ENCODE peak calls at places on chromosomes 13 and 19, in four cellular contexts. G, P, I and T are unnamed samples.

GRCh38 chr19:46115396-46116109 is 8.9 kb downstream of the IGFL3 start:
- DNase-seq in G (peak), I (peak), P (no peak), T (peak)

GRCh38 chr13:71874490-71874889 is 7.5 kb upstream of the DACH1 start:
- DNase-seq in I (no peak), G (no peak), P (no peak), T (no peak)

GRCh38 chr19:41657157-41657556 is 30.3 kb upstream of the CEACAM4 start:
- DNase-seq in G (no peak), I (no peak), P (no peak), T (peak)

GRCh38 chr13:112056739-112057433 is 10.1 kb upstream of the SOX1 start:
- DNase-seq in G (no peak), P (no peak), I (peak), T (no peak)

GRCh38 chr19:45446295-45446694 is 21.5 kb upstream of the FOSB start:
- DNase-seq in P (no peak), I (peak), G (no peak), T (peak)

GRCh38 chr19:45902651-45903625 is 525 bp upstream of the MYPOP start:
- DNase-seq in I (peak), P (peak), G (peak), T (peak)

GRCh38 chr19:10126213-10126639 is 6.5 kb upstream of the EIF3G start:
- DNase-seq in I (no peak), G (no peak), P (no peak), T (no peak)

GRCh38 chr13:77918391-77919261 is at the start of gene EDNRB:
- DNase-seq in G (no peak), P (peak), I (no peak), T (peak)

GRCh38 chr13:111006508-111007031 is 91.7 kb upstream of the ANKRD10 start:
- DNase-seq in I (no peak), G (peak), P (peak), T (no peak)

GRCh38 chr19:12731337-12731736 is 3.1 kb downstream of the TRIR start:
- DNase-seq in P (no peak), G (no peak), I (no peak), T (no peak)

GRCh38 chr13:96817336-96817941 is 176.8 kb downstream of the OXGR1 start:
- DNase-seq in G (no peak), P (no peak), I (no peak), T (no peak)

GRCh38 chr13:41065098-41065497 is 3.8 kb downstream of the WBP4 start:
- DNase-seq in I (no peak), G (peak), P (no peak), T (no peak)

GRCh38 chr13:52921194-52921593 is 72.8 kb upstream of the PCDH8 start:
- DNase-seq in I (peak), P (no peak), G (no peak), T (no peak)

GRCh38 chr13:70959376-70959775 is 851.1 kb upstream of the KLHL1 start:
- DNase-seq in I (no peak), P (no peak), G (no peak), T (no peak)

GRCh38 chr19:50300814-50301606 is 28.2 kb downstream of the KCNC3 start:
- DNase-seq in I (no peak), G (peak), P (no peak), T (peak)

DNA sequence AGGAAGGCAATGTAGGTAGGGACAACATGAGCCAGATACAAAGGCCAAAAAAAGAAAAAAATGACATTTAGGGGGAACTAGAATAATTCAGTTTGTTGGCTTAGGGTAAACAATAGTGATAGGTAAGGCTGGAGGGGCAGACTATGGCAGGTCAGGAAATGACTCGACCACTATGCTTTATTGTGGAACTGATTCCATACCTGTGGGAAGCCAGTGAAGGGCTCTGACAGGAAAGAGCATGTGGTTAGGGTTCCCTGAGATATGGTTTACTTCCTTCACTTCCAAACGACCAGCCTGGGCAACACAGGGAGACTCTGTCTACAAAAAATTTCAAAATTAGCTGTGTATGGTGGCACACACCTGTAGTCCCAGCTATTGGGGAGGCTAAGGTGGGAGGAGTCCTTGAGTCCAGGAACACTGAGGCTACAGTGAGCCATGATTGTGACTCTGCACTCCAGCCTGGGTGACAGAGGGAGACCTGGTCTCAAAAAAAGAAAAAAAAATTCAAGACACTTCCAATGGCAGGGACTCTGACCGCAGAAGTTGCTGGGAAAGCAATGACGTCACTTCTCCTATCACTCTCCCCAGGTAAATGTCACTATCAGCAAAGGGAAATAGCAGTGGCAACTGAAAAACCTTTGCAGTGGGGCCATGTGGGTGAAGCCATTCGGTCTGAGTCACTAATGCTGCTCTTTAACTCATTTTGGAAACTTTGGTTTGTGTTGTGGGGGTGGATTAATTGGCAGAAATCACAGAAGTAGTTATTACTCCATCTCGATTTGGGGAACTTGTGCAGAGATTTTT is 192.8 kb upstream of the TSC22D1 start:
- DNase-seq in I (peak), P (no peak), G (no peak), T (peak)
- TF ChIP-seq CTCF in I (no peak), P (no peak), G (no peak), T (no peak)

GRCh38 chr13:23710366-23710765 is 140.2 kb downstream of the TNFRSF19 start:
- DNase-seq in P (no peak), I (no peak), G (no peak), T (no peak)

GRCh38 chr13:23705578-23705977 is 135.4 kb downstream of the TNFRSF19 start:
- DNase-seq in G (no peak), I (no peak), P (no peak), T (no peak)

GRCh38 chr13:23711355-23711754 is 141.1 kb downstream of the TNFRSF19 start:
- DNase-seq in G (no peak), I (no peak), P (no peak), T (no peak)

GRCh38 chr13:23709521-23709920 is 139.3 kb downstream of the TNFRSF19 start:
- DNase-seq in P (no peak), I (no peak), G (peak), T (no peak)

DNA sequence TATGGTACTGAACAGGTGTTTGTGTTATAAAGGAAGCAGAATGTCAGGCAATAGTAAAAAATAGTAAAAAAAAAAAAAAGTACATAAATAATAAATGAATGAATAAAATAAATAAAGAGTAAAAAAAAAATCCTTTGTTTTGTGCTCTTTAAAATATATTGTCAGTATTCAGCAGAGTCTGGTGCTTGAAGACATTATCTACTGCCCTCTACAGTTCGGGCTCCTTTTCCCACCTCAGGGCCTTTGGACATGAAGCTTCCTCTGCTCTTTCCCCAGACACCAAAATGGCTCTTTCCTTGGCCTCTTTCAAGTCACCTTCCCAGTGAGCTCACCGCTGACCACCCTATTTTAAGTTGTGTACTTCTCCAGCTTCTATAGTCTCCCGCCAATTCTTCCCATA is 137.5 kb downstream of the TNFRSF19 start:
- DNase-seq in P (no peak), G (peak), I (no peak), T (peak)
- TF ChIP-seq CTCF in P (no peak), G (peak), I (peak), T (no peak)

DNA sequence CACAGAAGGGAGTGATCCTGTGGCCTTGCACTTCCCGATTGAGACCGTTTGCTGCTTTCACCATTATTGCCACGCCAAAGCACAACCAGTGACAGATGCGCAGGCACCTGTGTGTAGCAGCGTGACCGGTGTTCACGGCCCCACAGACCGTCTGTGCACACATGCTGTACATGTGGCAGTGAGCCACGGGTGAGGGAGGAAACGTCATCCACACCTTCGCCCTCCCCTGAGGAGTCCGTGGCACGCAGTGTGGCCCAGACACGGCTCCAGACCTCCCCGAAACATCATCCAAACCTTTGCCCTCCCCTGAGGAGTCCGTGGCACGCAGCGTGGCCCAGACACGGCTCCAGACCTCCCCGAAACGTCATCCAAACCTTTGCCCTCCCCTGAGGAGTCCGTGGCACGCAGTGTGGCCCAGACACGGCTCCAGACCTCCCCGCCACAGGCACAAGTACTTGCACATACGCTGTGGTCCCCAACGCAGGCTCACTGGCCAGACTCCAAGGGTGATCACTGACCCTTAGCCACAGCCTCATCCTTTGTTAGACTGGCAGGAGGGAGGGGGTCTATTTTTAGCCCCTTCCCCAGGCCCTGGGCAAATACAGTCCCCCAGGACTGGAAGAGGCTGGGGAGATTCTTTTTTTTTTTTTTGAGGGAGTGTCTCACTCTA is 7.9 kb upstream of the SHC2 start:
- DNase-seq in I (no peak), G (no peak), P (no peak), T (no peak)
- TF ChIP-seq CTCF in I (no peak), G (no peak), P (no peak), T (no peak)

GRCh38 chr19:17441241-17442135 is 7.0 kb downstream of the TMEM221 start:
- DNase-seq in G (peak), P (no peak), I (peak), T (peak)
- TF ChIP-seq CTCF in G (peak), P (no peak), I (peak), T (peak)

DNA sequence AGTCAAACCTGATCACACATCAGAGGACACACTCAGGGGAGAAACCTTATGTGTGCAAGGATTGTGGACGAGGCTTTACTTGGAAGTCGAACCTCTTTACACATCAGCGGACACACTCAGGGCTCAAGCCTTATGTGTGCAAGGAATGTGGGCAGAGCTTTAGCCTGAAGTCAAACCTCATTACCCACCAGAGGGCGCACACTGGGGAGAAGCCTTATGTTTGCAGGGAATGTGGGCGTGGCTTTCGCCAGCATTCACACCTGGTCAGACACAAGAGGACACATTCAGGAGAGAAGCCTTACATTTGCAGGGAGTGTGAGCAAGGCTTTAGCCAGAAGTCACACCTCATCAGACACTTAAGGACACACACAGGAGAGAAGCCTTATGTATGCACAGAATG is 8.2 kb upstream of the ZNF527 start:
- DNase-seq in P (no peak), G (no peak), I (no peak), T (peak)
- TF ChIP-seq CTCF in P (no peak), G (peak), I (no peak), T (no peak)

DNA sequence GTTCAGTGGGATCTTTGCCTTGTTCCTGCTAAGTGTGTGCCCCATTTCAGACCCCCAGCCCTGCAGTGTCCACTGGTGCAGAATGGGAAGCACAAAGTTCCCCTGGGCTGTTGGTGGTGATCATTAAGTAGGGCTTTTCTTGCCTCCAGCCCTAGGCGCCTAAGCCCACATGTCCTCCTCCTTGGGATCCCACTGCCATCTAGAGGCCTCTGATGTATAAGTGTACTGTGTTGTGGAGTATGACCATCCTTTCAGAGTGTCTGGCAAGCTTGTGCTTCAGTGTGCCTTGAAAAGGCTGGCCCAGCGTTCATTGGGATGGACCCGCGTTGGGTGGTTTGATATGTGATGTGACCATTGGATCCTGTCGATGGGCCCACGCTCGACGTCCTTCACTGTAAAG is 71.2 kb downstream of the WASF3 start:
- DNase-seq in I (no peak), P (no peak), G (peak), T (no peak)
- TF ChIP-seq CTCF in I (no peak), P (no peak), G (peak), T (no peak)

GRCh38 chr13:85935868-85936467 is 136.7 kb upstream of the SLITRK6 start:
- DNase-seq in I (no peak), G (no peak), P (no peak), T (no peak)
- TF ChIP-seq CTCF in I (no peak), G (no peak), P (no peak), T (no peak)

DNA sequence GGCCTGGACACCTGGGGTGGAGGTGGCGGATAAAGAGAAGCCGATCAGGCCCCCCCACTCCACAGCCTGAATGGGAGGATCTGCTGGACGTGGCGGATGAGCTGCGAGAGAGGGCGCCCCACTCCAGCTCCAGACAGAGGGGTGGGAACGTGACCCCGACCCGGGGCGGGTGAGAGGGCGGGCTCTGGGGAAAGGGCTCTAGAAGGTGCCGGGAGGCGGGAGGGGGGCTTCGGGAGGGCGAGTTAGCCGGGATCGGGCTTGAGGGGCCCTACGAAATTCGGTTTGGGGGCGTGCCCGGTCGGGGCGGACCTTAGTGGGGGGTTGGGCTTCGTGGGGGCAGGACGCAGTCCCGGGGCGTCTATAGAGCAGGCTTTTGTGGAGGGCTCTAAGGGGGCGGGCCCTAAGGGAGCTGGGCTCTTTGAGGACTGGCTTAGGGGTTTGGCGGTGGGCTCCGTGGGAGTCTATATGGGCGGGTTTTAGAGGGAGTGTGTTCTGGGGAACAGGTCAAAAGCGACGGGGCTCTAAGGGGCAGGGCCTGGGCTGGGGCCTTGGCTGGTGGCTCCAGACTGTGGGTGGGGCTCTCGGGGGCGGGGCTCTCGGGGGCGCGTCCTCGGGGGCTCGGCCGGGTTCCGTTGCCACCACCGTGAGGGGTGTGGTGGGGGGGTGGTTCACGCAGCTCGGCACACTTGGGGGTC is 4.1 kb upstream of the NANOS3 start:
- DNase-seq in I (peak), G (no peak), P (no peak), T (peak)
- TF ChIP-seq CTCF in I (peak), G (peak), P (no peak), T (no peak)

DNA sequence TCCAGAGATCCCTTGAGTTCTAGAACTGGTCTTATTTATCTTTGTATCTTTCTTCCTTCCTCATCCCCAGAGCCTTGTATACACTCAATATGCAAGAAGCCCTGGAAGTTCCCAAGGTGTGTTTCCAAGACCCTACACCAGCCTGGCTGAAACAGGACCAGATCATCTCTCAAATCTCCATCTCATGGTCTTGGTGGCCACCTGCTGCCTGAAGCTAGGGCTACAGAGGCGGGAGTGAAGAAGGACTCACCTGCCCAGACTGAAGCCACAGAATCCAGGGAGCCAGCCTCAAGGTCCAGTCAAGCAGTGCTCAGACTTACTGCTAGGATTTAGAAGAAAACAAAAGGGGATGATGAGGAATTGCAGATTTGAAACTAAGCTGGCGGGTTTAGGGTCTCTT is 6.1 kb upstream of the CYSLTR2 start:
- DNase-seq in G (no peak), I (no peak), P (no peak), T (no peak)
- TF ChIP-seq CTCF in G (no peak), I (no peak), P (no peak), T (no peak)

GRCh38 chr19:17326595-17326966 is 8.1 kb downstream of the ANO8 start:
- DNase-seq in I (no peak), G (no peak), P (no peak), T (no peak)

GRCh38 chr19:17328517-17329060 is 6.1 kb downstream of the ANO8 start:
- DNase-seq in P (no peak), G (no peak), I (peak), T (no peak)

GRCh38 chr19:17329061-17329767 is 5.4 kb downstream of the ANO8 start:
- DNase-seq in P (no peak), G (no peak), I (no peak), T (peak)

GRCh38 chr19:17327068-17327653 is 7.5 kb downstream of the ANO8 start:
- DNase-seq in P (no peak), G (no peak), I (peak), T (no peak)

DNA sequence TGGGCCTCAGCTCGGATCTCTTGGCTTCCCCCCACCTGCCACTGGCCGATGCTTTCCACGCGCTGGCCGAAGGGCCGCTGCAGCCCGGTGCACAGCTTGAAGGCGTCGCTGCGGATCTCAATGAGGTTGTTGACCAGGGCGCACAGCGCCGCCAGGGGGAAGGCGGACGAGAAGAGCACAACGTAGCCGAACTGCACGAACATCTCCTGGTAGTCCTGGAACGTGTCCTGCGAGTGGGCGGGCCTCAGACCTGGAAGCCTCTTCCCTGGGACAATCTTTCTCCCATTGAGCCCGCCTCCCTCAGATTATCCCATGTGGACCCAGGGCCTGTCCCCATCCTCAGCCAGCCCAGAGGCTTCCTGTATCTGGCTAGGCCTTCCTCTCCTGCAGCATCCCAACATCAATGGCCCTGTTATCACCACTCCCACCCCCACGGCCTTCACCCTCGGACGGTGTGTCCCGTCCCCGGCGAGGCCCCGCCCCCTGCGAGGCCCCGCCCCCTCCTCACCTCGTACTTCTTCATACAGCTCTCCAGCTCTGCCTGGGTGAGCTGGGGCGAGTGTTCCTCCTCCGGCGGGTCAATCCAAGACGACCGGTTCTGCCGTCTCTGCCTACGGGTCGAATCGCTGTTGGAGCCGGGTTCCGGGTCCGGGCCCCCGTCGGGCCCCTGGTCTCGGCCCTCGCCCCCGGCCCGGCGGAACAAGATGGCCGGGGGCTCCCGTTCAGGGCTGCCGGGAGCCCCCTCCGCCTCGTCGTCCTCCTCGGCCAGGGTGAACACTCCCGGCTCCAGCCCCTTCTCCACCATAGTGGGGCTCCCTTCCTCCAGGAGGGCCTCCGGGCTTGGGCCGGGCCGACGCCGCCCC is 6.8 kb downstream of the ANO8 start:
- DNase-seq in G (no peak), P (peak), I (peak), T (peak)
- TF ChIP-seq CTCF in G (no peak), P (no peak), I (no peak), T (no peak)